ENCODE peak calls at places on chromosomes 1 and 21, in six cellular contexts. One of them, this sample, is unnamed.

GRCh38 chr21:14739590-14739989 is 193.5 kb upstream of the SAMSN1 start:
- DNase-seq in mesendoderm: no peak
- DNase-seq in HepG2: no peak
- DNase-seq in heart right ventricle: no peak
- DNase-seq in CD8-positive, alpha-beta memory T cell: no peak
- DNase-seq in PC-3: no peak
- DNase-seq in this sample: no peak

GRCh38 chr1:7704214-7705047 is 66.7 kb upstream of the VAMP3 start:
- DNase-seq in mesendoderm: peak; percentile 95
- DNase-seq in HepG2: peak; percentile 77
- DNase-seq in heart right ventricle: peak; percentile 95
- DNase-seq in CD8-positive, alpha-beta memory T cell: peak; percentile 87
- DNase-seq in PC-3: peak; percentile 74
- DNase-seq in this sample: peak; percentile 91

GRCh38 chr1:237303929-237304328 is 261.9 kb downstream of the RYR2 start:
- DNase-seq in heart right ventricle: no peak
- DNase-seq in mesendoderm: peak; percentile 17
- DNase-seq in HepG2: no peak
- DNase-seq in CD8-positive, alpha-beta memory T cell: no peak
- DNase-seq in PC-3: no peak
- DNase-seq in this sample: no peak

GRCh38 chr1:234499119-234500039 is 20.4 kb upstream of the TARBP1 start:
- DNase-seq in CD8-positive, alpha-beta memory T cell: peak; percentile 57
- DNase-seq in PC-3: peak; percentile 82
- DNase-seq in HepG2: peak; percentile 65
- DNase-seq in mesendoderm: peak; percentile 86
- DNase-seq in heart right ventricle: peak; percentile 92
- DNase-seq in this sample: peak; percentile 83

GRCh38 chr1:151905070-151905442 is 4.3 kb downstream of the THEM4 start:
- DNase-seq in PC-3: no peak
- DNase-seq in heart right ventricle: peak; percentile 18
- DNase-seq in CD8-positive, alpha-beta memory T cell: peak; percentile 42
- DNase-seq in mesendoderm: no peak
- DNase-seq in HepG2: no peak
- DNase-seq in this sample: no peak

GRCh38 chr1:34927316-34927715 is 2.1 kb downstream of the DLGAP3 start:
- DNase-seq in mesendoderm: no peak
- DNase-seq in HepG2: no peak
- DNase-seq in heart right ventricle: no peak
- DNase-seq in CD8-positive, alpha-beta memory T cell: no peak
- DNase-seq in PC-3: no peak
- DNase-seq in this sample: no peak

GRCh38 chr1:217590598-217590997 is 40.3 kb downstream of the GPATCH2 start:
- DNase-seq in heart right ventricle: no peak
- DNase-seq in HepG2: peak; percentile 67
- DNase-seq in CD8-positive, alpha-beta memory T cell: no peak
- DNase-seq in PC-3: peak; percentile 19
- DNase-seq in mesendoderm: peak; percentile 38
- DNase-seq in this sample: peak; percentile 90

GRCh38 chr21:14736162-14736561 is 190.0 kb upstream of the SAMSN1 start:
- DNase-seq in PC-3: no peak
- DNase-seq in CD8-positive, alpha-beta memory T cell: no peak
- DNase-seq in mesendoderm: no peak
- DNase-seq in HepG2: no peak
- DNase-seq in heart right ventricle: no peak
- DNase-seq in this sample: peak; percentile 35

GRCh38 chr21:45104560-45104959 is 30.2 kb downstream of the ADARB1 start:
- DNase-seq in HepG2: no peak
- DNase-seq in PC-3: peak; percentile 43
- DNase-seq in heart right ventricle: peak; percentile 66
- DNase-seq in mesendoderm: no peak
- DNase-seq in CD8-positive, alpha-beta memory T cell: no peak
- DNase-seq in this sample: peak; percentile 29

GRCh38 chr1:6975991-6976390 is 190.7 kb downstream of the CAMTA1 start:
- DNase-seq in mesendoderm: no peak
- DNase-seq in CD8-positive, alpha-beta memory T cell: no peak
- DNase-seq in heart right ventricle: no peak
- DNase-seq in PC-3: no peak
- DNase-seq in HepG2: no peak
- DNase-seq in this sample: no peak

GRCh38 chr21:38139380-38140168 is 117.2 kb upstream of the KCNJ15 start:
- DNase-seq in PC-3: peak; percentile 95
- DNase-seq in mesendoderm: peak; percentile 64
- DNase-seq in HepG2: peak; percentile 7
- DNase-seq in heart right ventricle: no peak
- DNase-seq in CD8-positive, alpha-beta memory T cell: no peak
- DNase-seq in this sample: no peak

GRCh38 chr1:17912491-17912890 is 157.4 kb downstream of the ACTL8 start:
- DNase-seq in mesendoderm: no peak
- DNase-seq in PC-3: no peak
- DNase-seq in heart right ventricle: no peak
- DNase-seq in CD8-positive, alpha-beta memory T cell: no peak
- DNase-seq in HepG2: no peak
- DNase-seq in this sample: no peak

GRCh38 chr1:67441183-67441582 is 11.0 kb upstream of the SERBP1 start:
- DNase-seq in HepG2: peak; percentile 17
- DNase-seq in mesendoderm: no peak
- DNase-seq in CD8-positive, alpha-beta memory T cell: no peak
- DNase-seq in heart right ventricle: no peak
- DNase-seq in PC-3: peak; percentile 35
- DNase-seq in this sample: no peak

GRCh38 chr1:41537257-41537656 is 52.8 kb upstream of the EDN2 start:
- DNase-seq in PC-3: no peak
- DNase-seq in HepG2: no peak
- DNase-seq in heart right ventricle: no peak
- DNase-seq in CD8-positive, alpha-beta memory T cell: no peak
- DNase-seq in mesendoderm: no peak
- DNase-seq in this sample: no peak

GRCh38 chr1:48571303-48571987 is 99.4 kb upstream of the SPATA6 start:
- DNase-seq in mesendoderm: no peak
- DNase-seq in heart right ventricle: no peak
- DNase-seq in PC-3: no peak
- DNase-seq in HepG2: no peak
- DNase-seq in CD8-positive, alpha-beta memory T cell: no peak
- DNase-seq in this sample: no peak

GRCh38 chr1:60978421-60979357 is 103.7 kb upstream of the NFIA start:
- DNase-seq in PC-3: peak; percentile 64
- DNase-seq in HepG2: peak; percentile 26
- DNase-seq in heart right ventricle: peak; percentile 23
- DNase-seq in CD8-positive, alpha-beta memory T cell: peak; percentile 20
- DNase-seq in mesendoderm: peak; percentile 44
- DNase-seq in this sample: peak; percentile 50

GRCh38 chr21:36858320-36858957 is 108.0 kb downstream of the HLCS start:
- DNase-seq in PC-3: peak; percentile 89
- DNase-seq in heart right ventricle: no peak
- DNase-seq in HepG2: peak; percentile 80
- DNase-seq in CD8-positive, alpha-beta memory T cell: no peak
- DNase-seq in mesendoderm: no peak
- DNase-seq in this sample: no peak

GRCh38 chr21:34073749-34074282 is 438 bp downstream of the MRPS6 start:
- DNase-seq in CD8-positive, alpha-beta memory T cell: no peak
- DNase-seq in PC-3: peak; percentile 34
- DNase-seq in HepG2: no peak
- DNase-seq in heart right ventricle: peak; percentile 58
- DNase-seq in mesendoderm: no peak
- DNase-seq in this sample: peak; percentile 48

GRCh38 chr1:206935491-206936067 is 10.7 kb downstream of the PIGR start:
- DNase-seq in PC-3: peak; percentile 62
- DNase-seq in CD8-positive, alpha-beta memory T cell: peak; percentile 18
- DNase-seq in HepG2: peak; percentile 69
- DNase-seq in mesendoderm: peak; percentile 87
- DNase-seq in heart right ventricle: peak; percentile 38
- DNase-seq in this sample: peak; percentile 48

GRCh38 chr1:11134352-11135266 is 34.9 kb upstream of the EXOSC10 start:
- DNase-seq in mesendoderm: no peak
- DNase-seq in PC-3: peak; percentile 95
- DNase-seq in HepG2: no peak
- DNase-seq in heart right ventricle: no peak
- DNase-seq in CD8-positive, alpha-beta memory T cell: no peak
- DNase-seq in this sample: no peak

GRCh38 chr1:207876129-207876528 is 34.8 kb downstream of the CD34 start:
- DNase-seq in heart right ventricle: no peak
- DNase-seq in PC-3: no peak
- DNase-seq in HepG2: peak; percentile 12
- DNase-seq in CD8-positive, alpha-beta memory T cell: no peak
- DNase-seq in mesendoderm: no peak
- DNase-seq in this sample: no peak

GRCh38 chr1:177088974-177089373 is 75.5 kb downstream of the ASTN1 start:
- DNase-seq in CD8-positive, alpha-beta memory T cell: no peak
- DNase-seq in mesendoderm: no peak
- DNase-seq in PC-3: peak; percentile 28
- DNase-seq in heart right ventricle: no peak
- DNase-seq in HepG2: no peak
- DNase-seq in this sample: no peak

GRCh38 chr1:210731597-210731996 is 402.4 kb downstream of the KCNH1 start:
- DNase-seq in PC-3: no peak
- DNase-seq in mesendoderm: no peak
- DNase-seq in heart right ventricle: no peak
- DNase-seq in HepG2: no peak
- DNase-seq in CD8-positive, alpha-beta memory T cell: no peak
- DNase-seq in this sample: no peak

GRCh38 chr1:147756336-147756735 is 4.1 kb downstream of the GJA5 start:
- DNase-seq in PC-3: no peak
- DNase-seq in CD8-positive, alpha-beta memory T cell: no peak
- DNase-seq in heart right ventricle: no peak
- DNase-seq in mesendoderm: peak; percentile 38
- DNase-seq in HepG2: no peak
- DNase-seq in this sample: no peak

DNA sequence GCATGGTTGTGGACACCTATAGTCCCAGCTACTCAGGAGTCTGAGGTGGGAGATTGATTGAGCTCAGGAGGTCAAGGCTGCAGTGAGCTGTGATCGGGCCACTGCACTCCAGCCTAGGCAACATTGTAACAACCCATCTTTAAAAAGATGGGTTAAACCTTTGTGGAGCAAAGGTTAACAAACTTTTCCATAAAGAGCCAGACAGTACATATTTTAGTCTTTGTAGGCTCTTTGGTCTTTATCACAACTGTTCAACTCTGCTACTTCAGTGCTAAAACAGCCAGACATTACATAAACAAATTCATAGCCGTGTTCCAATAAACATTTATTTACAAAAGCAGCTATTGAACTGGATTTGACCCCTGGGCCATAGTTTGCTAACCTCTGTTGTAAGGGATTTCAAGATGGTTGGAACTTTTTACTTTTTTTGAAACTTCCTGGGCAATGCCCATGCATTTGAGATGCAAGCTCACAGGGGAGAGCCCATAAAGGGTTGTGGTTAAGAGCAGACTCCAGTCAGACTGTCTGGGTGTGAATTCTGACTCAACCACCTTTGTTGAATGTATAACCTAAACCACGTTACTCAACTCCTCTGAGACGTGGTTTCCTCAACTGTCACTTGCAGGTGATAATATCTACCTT is 10.8 kb downstream of the INAVA start:
- DNase-seq in PC-3: peak; percentile 68
- DNase-seq in heart right ventricle: no peak
- DNase-seq in HepG2: peak; percentile 60
- DNase-seq in mesendoderm: no peak
- DNase-seq in CD8-positive, alpha-beta memory T cell: peak; percentile 76
- DNase-seq in this sample: peak; percentile 71
- H3K4me1 ChIP-seq in PC-3: peaks cover 18% of the 10 kb centered on the region
- H3K4me1 ChIP-seq in heart right ventricle: peaks cover 14% of the 10 kb centered on the region
- H3K4me1 ChIP-seq in HepG2: peaks cover 52% of the 10 kb centered on the region
- H3K4me1 ChIP-seq in mesendoderm: no peaks in the 10 kb centered on the region
- H3K4me1 ChIP-seq in CD8-positive, alpha-beta memory T cell: peaks cover 14% of the 10 kb centered on the region
- H3K4me1 ChIP-seq in this sample: peaks cover 13% of the 10 kb centered on the region

GRCh38 chr1:81803423-81804103 is 2.8 kb downstream of the ADGRL2 start:
- DNase-seq in PC-3: no peak
- DNase-seq in CD8-positive, alpha-beta memory T cell: no peak
- DNase-seq in heart right ventricle: no peak
- DNase-seq in mesendoderm: peak; percentile 88
- DNase-seq in HepG2: peak; percentile 52
- DNase-seq in this sample: no peak
- H3K4me3 ChIP-seq in PC-3: no peak overlapping the region
- H3K4me3 ChIP-seq in CD8-positive, alpha-beta memory T cell: no peak overlapping the region
- H3K4me3 ChIP-seq in heart right ventricle: peak overlapping the region; percentile 76
- H3K4me3 ChIP-seq in mesendoderm: peak overlapping the region; percentile 27
- H3K4me3 ChIP-seq in HepG2: peak overlapping the region; percentile 76
- H3K4me3 ChIP-seq in this sample: peak overlapping the region; percentile 35

DNA sequence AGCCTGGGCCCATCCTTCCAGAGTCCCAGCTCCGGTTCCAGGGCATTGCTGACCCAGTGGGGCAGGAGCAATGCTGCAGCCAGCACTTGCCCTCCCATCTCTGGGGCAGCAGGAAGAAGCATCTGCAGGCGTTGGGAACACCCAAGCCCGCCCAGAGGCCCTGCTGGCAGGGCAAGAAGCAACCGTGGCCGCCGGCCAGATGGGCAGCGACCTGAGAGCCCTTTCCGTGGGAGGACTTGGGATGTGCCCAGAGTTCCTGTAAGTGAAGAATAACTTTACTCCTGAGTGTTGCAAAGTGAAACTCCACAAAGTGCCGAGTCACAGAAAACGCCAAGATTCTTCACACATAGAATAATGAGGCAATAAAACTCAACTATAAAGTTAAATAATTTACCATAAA is 46.0 kb downstream of the GRIK3 start:
- DNase-seq in heart right ventricle: peak; percentile 59
- DNase-seq in CD8-positive, alpha-beta memory T cell: no peak
- DNase-seq in mesendoderm: no peak
- DNase-seq in HepG2: no peak
- DNase-seq in PC-3: no peak
- DNase-seq in this sample: no peak
- H3K27ac ChIP-seq in heart right ventricle: no peak overlapping the region
- H3K27ac ChIP-seq in CD8-positive, alpha-beta memory T cell: no peak overlapping the region
- H3K27ac ChIP-seq in mesendoderm: no peak overlapping the region
- H3K27ac ChIP-seq in HepG2: no peak overlapping the region
- H3K27ac ChIP-seq in PC-3: no peak overlapping the region
- H3K27ac ChIP-seq in this sample: no peak overlapping the region

GRCh38 chr1:63645301-63645700 is 52.1 kb downstream of the PGM1 start:
- DNase-seq in CD8-positive, alpha-beta memory T cell: no peak
- DNase-seq in HepG2: no peak
- DNase-seq in PC-3: no peak
- DNase-seq in mesendoderm: no peak
- DNase-seq in heart right ventricle: no peak
- DNase-seq in this sample: no peak

GRCh38 chr1:63643926-63644325 is 50.7 kb downstream of the PGM1 start:
- DNase-seq in mesendoderm: peak; percentile 48
- DNase-seq in PC-3: no peak
- DNase-seq in heart right ventricle: peak; percentile 23
- DNase-seq in CD8-positive, alpha-beta memory T cell: no peak
- DNase-seq in HepG2: no peak
- DNase-seq in this sample: peak; percentile 54

GRCh38 chr1:63641615-63642014 is 48.4 kb downstream of the PGM1 start:
- DNase-seq in heart right ventricle: no peak
- DNase-seq in HepG2: no peak
- DNase-seq in mesendoderm: no peak
- DNase-seq in PC-3: no peak
- DNase-seq in CD8-positive, alpha-beta memory T cell: no peak
- DNase-seq in this sample: no peak

GRCh38 chr1:63642901-63643300 is 49.7 kb downstream of the PGM1 start:
- DNase-seq in PC-3: no peak
- DNase-seq in CD8-positive, alpha-beta memory T cell: no peak
- DNase-seq in mesendoderm: no peak
- DNase-seq in heart right ventricle: no peak
- DNase-seq in HepG2: no peak
- DNase-seq in this sample: peak; percentile 18

DNA sequence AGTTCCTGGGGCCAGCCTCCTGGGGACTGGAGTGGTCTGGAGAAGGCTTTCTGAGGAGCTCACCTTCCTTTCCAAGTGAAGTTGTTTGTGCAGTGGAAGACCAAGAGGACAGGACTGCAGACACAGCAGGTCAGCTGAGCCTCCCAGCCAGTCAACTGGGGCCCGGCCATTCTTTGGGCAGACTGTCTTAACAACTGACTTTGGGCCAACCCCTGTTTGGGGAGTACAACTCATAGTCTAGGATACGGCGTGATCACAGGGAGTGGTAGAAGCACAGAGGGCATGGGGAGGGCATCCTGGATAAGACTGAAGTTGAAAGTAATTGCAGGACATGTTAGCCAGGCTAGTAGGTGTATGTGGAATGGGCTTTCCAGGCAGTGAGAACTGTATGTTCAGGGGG is 50.3 kb downstream of the PGM1 start:
- DNase-seq in PC-3: no peak
- DNase-seq in heart right ventricle: peak; percentile 12
- DNase-seq in CD8-positive, alpha-beta memory T cell: no peak
- DNase-seq in mesendoderm: no peak
- DNase-seq in HepG2: no peak
- DNase-seq in this sample: peak; percentile 59
- H3K4me1 ChIP-seq in PC-3: no peaks in the 10 kb centered on the region
- H3K4me1 ChIP-seq in heart right ventricle: peaks cover 37% of the 10 kb centered on the region
- H3K4me1 ChIP-seq in CD8-positive, alpha-beta memory T cell: no peaks in the 10 kb centered on the region
- H3K4me1 ChIP-seq in mesendoderm: no peaks in the 10 kb centered on the region
- H3K4me1 ChIP-seq in HepG2: peaks cover 65% of the 10 kb centered on the region
- H3K4me1 ChIP-seq in this sample: peaks cover 9% of the 10 kb centered on the region

This sample was measured in small intestine.